ENCODE peak calls at places on chromosomes 1 and 21, in five cellular contexts. One of them, this sample, is unnamed.

GRCh38 chr1:53110370-53111072 is 31.9 kb downstream of the SLC1A7 start:
- DNase-seq in T-helper 22 cell: no peak
- DNase-seq in activated naive CD4-positive, alpha-beta T cell treated with anti-CD3 and anti-CD28 coated beads, Interleukin-2, amount 50 U/mL, for 16 hours: no peak
- DNase-seq in GM12891: no peak
- DNase-seq in prostate gland: no peak
- DNase-seq in this sample: no peak

GRCh38 chr1:229781453-229781852 is 155.4 kb downstream of the URB2 start:
- DNase-seq in T-helper 22 cell: no peak
- DNase-seq in activated naive CD4-positive, alpha-beta T cell treated with anti-CD3 and anti-CD28 coated beads, Interleukin-2, amount 50 U/mL, for 16 hours: no peak
- DNase-seq in GM12891: no peak
- DNase-seq in prostate gland: peak; percentile 74
- DNase-seq in this sample: no peak

GRCh38 chr21:36422279-36423098 is 37.3 kb downstream of the CHAF1B start:
- DNase-seq in T-helper 22 cell: no peak
- DNase-seq in activated naive CD4-positive, alpha-beta T cell treated with anti-CD3 and anti-CD28 coated beads, Interleukin-2, amount 50 U/mL, for 16 hours: no peak
- DNase-seq in GM12891: peak; percentile 72
- DNase-seq in prostate gland: peak; percentile 51
- DNase-seq in this sample: peak; percentile 74

GRCh38 chr1:23434260-23434775 is 9.8 kb upstream of the TCEA3 start:
- DNase-seq in T-helper 22 cell: no peak
- DNase-seq in activated naive CD4-positive, alpha-beta T cell treated with anti-CD3 and anti-CD28 coated beads, Interleukin-2, amount 50 U/mL, for 16 hours: no peak
- DNase-seq in GM12891: no peak
- DNase-seq in prostate gland: no peak
- DNase-seq in this sample: no peak

GRCh38 chr1:117362986-117363385 is 4.3 kb upstream of the MAN1A2 start:
- DNase-seq in T-helper 22 cell: no peak
- DNase-seq in activated naive CD4-positive, alpha-beta T cell treated with anti-CD3 and anti-CD28 coated beads, Interleukin-2, amount 50 U/mL, for 16 hours: no peak
- DNase-seq in GM12891: no peak
- DNase-seq in prostate gland: no peak
- DNase-seq in this sample: no peak

GRCh38 chr21:34243562-34243961 is 120.2 kb upstream of the KCNE2 start:
- DNase-seq in T-helper 22 cell: no peak
- DNase-seq in activated naive CD4-positive, alpha-beta T cell treated with anti-CD3 and anti-CD28 coated beads, Interleukin-2, amount 50 U/mL, for 16 hours: peak; percentile 13
- DNase-seq in GM12891: no peak
- DNase-seq in prostate gland: no peak
- DNase-seq in this sample: no peak

GRCh38 chr1:234970731-234971476 is 157.7 kb downstream of the TOMM20 start:
- DNase-seq in T-helper 22 cell: no peak
- DNase-seq in activated naive CD4-positive, alpha-beta T cell treated with anti-CD3 and anti-CD28 coated beads, Interleukin-2, amount 50 U/mL, for 16 hours: no peak
- DNase-seq in GM12891: no peak
- DNase-seq in prostate gland: peak; percentile 68
- DNase-seq in this sample: peak; percentile 88

GRCh38 chr1:197837911-197838310 is 62.6 kb upstream of the DENND1B start:
- DNase-seq in T-helper 22 cell: no peak
- DNase-seq in activated naive CD4-positive, alpha-beta T cell treated with anti-CD3 and anti-CD28 coated beads, Interleukin-2, amount 50 U/mL, for 16 hours: no peak
- DNase-seq in GM12891: no peak
- DNase-seq in prostate gland: no peak
- DNase-seq in this sample: no peak

GRCh38 chr21:14863745-14864210 is 201.0 kb downstream of the NRIP1 start:
- DNase-seq in T-helper 22 cell: no peak
- DNase-seq in activated naive CD4-positive, alpha-beta T cell treated with anti-CD3 and anti-CD28 coated beads, Interleukin-2, amount 50 U/mL, for 16 hours: no peak
- DNase-seq in GM12891: no peak
- DNase-seq in prostate gland: no peak
- DNase-seq in this sample: no peak

GRCh38 chr1:244069499-244069898 is 18.4 kb downstream of the ZBTB18 start:
- DNase-seq in T-helper 22 cell: no peak
- DNase-seq in activated naive CD4-positive, alpha-beta T cell treated with anti-CD3 and anti-CD28 coated beads, Interleukin-2, amount 50 U/mL, for 16 hours: no peak
- DNase-seq in GM12891: no peak
- DNase-seq in prostate gland: no peak
- DNase-seq in this sample: peak; percentile 50

This sample was measured in right atrium auricular region.